ENCODE peak calls at places on chromosomes 3 and 15, in ten cellular contexts. G is fibroblast of mammary gland; R is adipocyte; K is A172; H is HTR-8/SVneo; A is T-helper 9 cell; X is AG04449; D is activated CD4-positive, CD25-positive, alpha-beta regulatory T cell; Y is WTC11; Q is astrocyte. C is an unnamed sample.

GRCh38 chr15:23642413-23643044 is 5.1 kb downstream of the MAGEL2 start:
- DNase-seq in G (peak; percentile 62), R (peak; percentile 53), K (peak; percentile 56), H (peak; percentile 3), A (peak; percentile 11), X (no peak), D (no peak), Y (peak; percentile 69), Q (peak; percentile 20), C (peak; percentile 8)

GRCh38 chr3:156024904-156025303 is 95.5 kb upstream of the KCNAB1 start:
- DNase-seq in G (no peak), R (peak; percentile 41), K (peak; percentile 18), H (no peak), A (no peak), X (no peak), D (no peak), Y (no peak), Q (peak; percentile 18), C (no peak)

GRCh38 chr15:63831041-63831440 is 2.7 kb downstream of the HERC1 start:
- DNase-seq in G (no peak), R (no peak), K (no peak), H (no peak), A (no peak), X (no peak), D (no peak), Y (no peak), Q (no peak), C (no peak)

GRCh38 chr3:27319847-27320526 is 49.2 kb downstream of the NEK10 start:
- DNase-seq in G (no peak), R (no peak), K (no peak), H (no peak), A (no peak), X (no peak), D (no peak), Y (no peak), Q (no peak), C (no peak)

GRCh38 chr3:105368575-105369500 is 2.1 kb downstream of the ALCAM start:
- DNase-seq in G (peak; percentile 73), R (peak; percentile 64), K (peak; percentile 59), H (peak; percentile 14), A (peak; percentile 65), X (no peak), D (peak; percentile 21), Y (peak; percentile 19), Q (peak; percentile 72), C (peak; percentile 68)

GRCh38 chr3:105533955-105534354 is 167.2 kb downstream of the ALCAM start:
- DNase-seq in G (no peak), R (no peak), K (peak; percentile 27), H (no peak), A (no peak), X (no peak), D (no peak), Y (no peak), Q (peak; percentile 50), C (no peak)

GRCh38 chr15:33005582-33005981 is 188.9 kb downstream of the FMN1 start:
- DNase-seq in G (no peak), R (no peak), K (no peak), H (no peak), A (no peak), X (no peak), D (no peak), Y (no peak), Q (no peak), C (no peak)

GRCh38 chr3:32508731-32509130 is 6.1 kb upstream of the CMTM6 start:
- DNase-seq in G (peak; percentile 68), R (peak; percentile 79), K (no peak), H (no peak), A (no peak), X (no peak), D (no peak), Y (no peak), Q (no peak), C (no peak)

GRCh38 chr3:142993958-142994442 is 7.4 kb upstream of the U2SURP start:
- DNase-seq in G (peak; percentile 82), R (peak; percentile 95), K (peak; percentile 64), H (no peak), A (peak; percentile 40), X (no peak), D (peak; percentile 22), Y (peak; percentile 58), Q (peak; percentile 36), C (peak; percentile 26)

GRCh38 chr15:75810874-75811498 is 32.3 kb upstream of the UBE2Q2 start:
- DNase-seq in G (peak; percentile 7), R (no peak), K (no peak), H (no peak), A (no peak), X (no peak), D (no peak), Y (no peak), Q (no peak), C (no peak)

GRCh38 chr3:48518755-48519154 is 14.8 kb upstream of the SHISA5 start:
- DNase-seq in G (no peak), R (no peak), K (no peak), H (no peak), A (no peak), X (no peak), D (no peak), Y (no peak), Q (no peak), C (no peak)

GRCh38 chr15:101242999-101243336 is 8.9 kb downstream of the CHSY1 start:
- DNase-seq in G (no peak), R (peak; percentile 18), K (peak; percentile 37), H (no peak), A (no peak), X (no peak), D (no peak), Y (no peak), Q (peak; percentile 43), C (no peak)

GRCh38 chr3:9808345-9809037 is 1.6 kb upstream of the TTLL3 start:
- DNase-seq in G (peak; percentile 44), R (peak; percentile 53), K (peak; percentile 36), H (no peak), A (peak; percentile 20), X (no peak), D (no peak), Y (peak; percentile 64), Q (no peak), C (no peak)

GRCh38 chr3:65177879-65178484 is 490.2 kb upstream of the ADAMTS9 start:
- DNase-seq in G (peak; percentile 20), R (peak; percentile 49), K (peak; percentile 23), H (no peak), A (no peak), X (no peak), D (no peak), Y (no peak), Q (peak; percentile 25), C (no peak)

GRCh38 chr15:66133247-66133646 is 120.3 kb downstream of the MEGF11 start:
- DNase-seq in G (no peak), R (no peak), K (no peak), H (no peak), A (no peak), X (no peak), D (no peak), Y (no peak), Q (no peak), C (no peak)

GRCh38 chr3:111906667-111907066 is 47.6 kb downstream of the PHLDB2 start:
- DNase-seq in G (no peak), R (peak; percentile 19), K (no peak), H (no peak), A (no peak), X (no peak), D (no peak), Y (no peak), Q (peak; percentile 79), C (no peak)

GRCh38 chr15:98177950-98178848 is 217.7 kb downstream of the ARRDC4 start:
- DNase-seq in G (peak; percentile 73), R (peak; percentile 72), K (peak; percentile 81), H (peak; percentile 79), A (no peak), X (peak; percentile 33), D (no peak), Y (peak; percentile 53), Q (peak; percentile 50), C (no peak)

GRCh38 chr3:194624956-194625355 is 8.3 kb downstream of the TMEM44 start:
- DNase-seq in G (no peak), R (no peak), K (no peak), H (no peak), A (no peak), X (no peak), D (no peak), Y (no peak), Q (no peak), C (no peak)

C was measured in effector memory CD4-positive, alpha-beta T cell.